ENCODE peak calls at places on chromosomes 5 and 9, in five cellular contexts. P is breast epithelium, U is vagina, X is SK-N-SH, Q is sigmoid colon. E is an unnamed sample.

GRCh38 chr9:91945277-91946074 is 4.6 kb downstream of the ROR2 start:
- DNase-seq in P (no peak), U (no peak), X (peak; percentile 28), Q (peak; percentile 94), E (no peak)

GRCh38 chr9:111598730-111599091 is 736 bp downstream of the PTGR1 start:
- DNase-seq in P (no peak), U (no peak), X (no peak), Q (peak; percentile 75), E (no peak)

GRCh38 chr5:27191786-27192505 is 153.6 kb upstream of the CDH9 start:
- DNase-seq in P (no peak), U (no peak), X (no peak), Q (no peak), E (no peak)

GRCh38 chr9:121987312-121987711 is 105.8 kb downstream of the TTLL11 start:
- DNase-seq in P (no peak), U (no peak), X (no peak), Q (no peak), E (no peak)

GRCh38 chr5:179317411-179318192 is 27.7 kb downstream of the ADAMTS2 start:
- DNase-seq in P (no peak), U (no peak), X (no peak), Q (peak; percentile 57), E (no peak)

GRCh38 chr5:56415356-56415765 is 182.2 kb upstream of the ANKRD55 start:
- DNase-seq in P (no peak), U (no peak), X (no peak), Q (peak; percentile 72), E (peak; percentile 81)

GRCh38 chr9:137454506-137455360 is 4.4 kb downstream of the NSMF start:
- DNase-seq in P (no peak), U (no peak), X (peak; percentile 75), Q (peak; percentile 81), E (no peak)

GRCh38 chr9:91354846-91355245 is 6.9 kb downstream of the AUH start:
- DNase-seq in P (no peak), U (no peak), X (no peak), Q (no peak), E (no peak)

GRCh38 chr9:135147473-135147805 is 60.0 kb downstream of the OLFM1 start:
- DNase-seq in P (no peak), U (no peak), X (no peak), Q (no peak), E (no peak)

GRCh38 chr5:125274938-125275759 is 528.7 kb upstream of the ZNF608 start:
- DNase-seq in P (no peak), U (no peak), X (no peak), Q (no peak), E (no peak)

GRCh38 chr9:96087669-96088299 is 212.3 kb downstream of the ERCC6L2 start:
- DNase-seq in P (no peak), U (no peak), X (no peak), Q (no peak), E (no peak)

GRCh38 chr9:68979538-68980314 is 34.2 kb downstream of the PRKACG start:
- DNase-seq in P (no peak), U (no peak), X (no peak), Q (peak; percentile 87), E (no peak)

GRCh38 chr9:25453876-25454275 is 224.4 kb downstream of the TUSC1 start:
- DNase-seq in P (no peak), U (no peak), X (peak; percentile 6), Q (no peak), E (no peak)

GRCh38 chr9:728535-728934 is 113.0 kb upstream of the DMRT1 start:
- DNase-seq in P (no peak), U (no peak), X (no peak), Q (no peak), E (no peak)

GRCh38 chr9:77457916-77458592 is 190.1 kb downstream of the GNA14 start:
- DNase-seq in P (no peak), U (no peak), X (peak; percentile 74), Q (peak; percentile 82), E (peak; percentile 80)

GRCh38 chr5:41932770-41933169 is 7.7 kb downstream of the FBXO4 start:
- DNase-seq in P (no peak), U (no peak), X (no peak), Q (no peak), E (no peak)

GRCh38 chr9:105114956-105115728 is 129.3 kb upstream of the SLC44A1 start:
- DNase-seq in P (no peak), U (no peak), X (no peak), Q (peak; percentile 76), E (no peak)

GRCh38 chr5:1791176-1791575 is 8.5 kb downstream of the MRPL36 start:
- DNase-seq in P (no peak), U (no peak), X (no peak), Q (peak; percentile 17), E (no peak)

GRCh38 chr9:98916660-98917059 is 27.0 kb upstream of the COL15A1 start:
- DNase-seq in P (no peak), U (no peak), X (no peak), Q (peak; percentile 88), E (peak; percentile 55)

GRCh38 chr9:125600194-125600593 is 106.8 kb downstream of the MAPKAP1 start:
- DNase-seq in P (no peak), U (no peak), X (no peak), Q (no peak), E (no peak)

GRCh38 chr5:81286059-81286617 is 15.2 kb upstream of the ZCCHC9 start:
- DNase-seq in P (no peak), U (no peak), X (no peak), Q (no peak), E (no peak)

GRCh38 chr9:129337287-129338140 is 159.5 kb upstream of the IER5L start:
- DNase-seq in P (no peak), U (no peak), X (no peak), Q (no peak), E (no peak)

GRCh38 chr5:95728494-95729114 is 2.5 kb upstream of the RHOBTB3 start:
- DNase-seq in P (no peak), U (no peak), X (no peak), Q (no peak), E (no peak)

GRCh38 chr5:72860499-72860898 is 44.0 kb downstream of the TNPO1 start:
- DNase-seq in P (no peak), U (no peak), X (no peak), Q (no peak), E (no peak)

GRCh38 chr9:16449331-16449730 is 421.1 kb downstream of the BNC2 start:
- DNase-seq in P (no peak), U (no peak), X (peak; percentile 19), Q (no peak), E (no peak)

GRCh38 chr9:107243757-107244156 is 39.3 kb upstream of the RAD23B start:
- DNase-seq in P (no peak), U (no peak), X (no peak), Q (no peak), E (peak; percentile 29)

GRCh38 chr5:1727571-1727970 is 72.1 kb downstream of the MRPL36 start:
- DNase-seq in P (peak; percentile 49), U (peak; percentile 67), X (peak; percentile 8), Q (peak; percentile 57), E (peak; percentile 40)

GRCh38 chr5:91430949-91431348 is 47.8 kb upstream of the ARRDC3 start:
- DNase-seq in P (no peak), U (no peak), X (no peak), Q (no peak), E (no peak)

GRCh38 chr5:143006511-143006910 is 236.3 kb downstream of the ARHGAP26 start:
- DNase-seq in P (no peak), U (no peak), X (no peak), Q (no peak), E (no peak)

GRCh38 chr5:143008032-143008431 is 237.9 kb downstream of the ARHGAP26 start:
- DNase-seq in P (no peak), U (no peak), X (no peak), Q (no peak), E (no peak)

GRCh38 chr5:143011621-143012020 is 241.4 kb downstream of the ARHGAP26 start:
- DNase-seq in P (no peak), U (no peak), X (no peak), Q (no peak), E (no peak)

GRCh38 chr5:143010335-143010734 is 240.2 kb downstream of the ARHGAP26 start:
- DNase-seq in P (no peak), U (no peak), X (no peak), Q (no peak), E (no peak)

DNA sequence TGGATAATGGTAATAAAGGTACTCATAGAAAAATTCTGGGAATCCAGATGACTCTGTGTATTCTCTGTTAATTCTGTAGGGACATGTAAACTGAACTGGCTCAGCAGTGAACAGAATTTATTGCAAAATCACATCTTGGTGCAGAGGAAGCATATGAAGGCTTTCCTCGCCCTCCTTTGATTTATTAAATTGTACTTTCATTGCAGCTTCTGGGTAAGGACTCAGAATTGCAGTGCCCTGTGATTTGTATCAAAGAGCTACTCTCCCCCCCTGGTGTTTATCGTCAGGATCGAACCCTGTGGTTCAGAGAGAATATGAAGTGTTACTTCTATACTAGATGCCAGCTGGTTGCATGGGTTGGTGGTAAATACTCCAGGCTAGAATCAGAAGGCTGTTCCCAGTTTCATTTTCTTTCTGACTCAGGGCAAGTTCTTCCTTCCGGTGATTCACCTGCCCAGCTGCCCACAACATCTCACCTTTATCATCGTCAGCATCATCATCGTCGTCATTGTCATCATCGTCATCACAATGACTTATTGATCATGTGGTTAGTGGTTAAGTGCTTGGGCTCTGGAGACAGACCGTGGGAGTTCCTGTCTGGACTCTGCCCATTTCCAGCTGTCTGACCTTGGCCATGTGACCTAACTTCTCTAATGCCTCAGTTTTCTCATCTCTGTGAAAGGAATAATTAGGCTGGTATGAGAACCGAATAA is 238.8 kb downstream of the ARHGAP26 start:
- DNase-seq in P (no peak), U (no peak), X (no peak), Q (no peak), E (peak; percentile 64)
- TF ChIP-seq CTCF in P (no peak), U (no peak), X (no peak), Q (no peak), E (no peak)

GRCh38 chr9:70574222-70574837 is 159.9 kb upstream of the KLF9 start:
- DNase-seq in P (no peak), U (no peak), X (no peak), Q (peak; percentile 70), E (no peak)
- TF ChIP-seq POLR2AphosphoS5 in P (peak; percentile 19), U (no peak), X (no peak), Q (no peak), E (no peak)

DNA sequence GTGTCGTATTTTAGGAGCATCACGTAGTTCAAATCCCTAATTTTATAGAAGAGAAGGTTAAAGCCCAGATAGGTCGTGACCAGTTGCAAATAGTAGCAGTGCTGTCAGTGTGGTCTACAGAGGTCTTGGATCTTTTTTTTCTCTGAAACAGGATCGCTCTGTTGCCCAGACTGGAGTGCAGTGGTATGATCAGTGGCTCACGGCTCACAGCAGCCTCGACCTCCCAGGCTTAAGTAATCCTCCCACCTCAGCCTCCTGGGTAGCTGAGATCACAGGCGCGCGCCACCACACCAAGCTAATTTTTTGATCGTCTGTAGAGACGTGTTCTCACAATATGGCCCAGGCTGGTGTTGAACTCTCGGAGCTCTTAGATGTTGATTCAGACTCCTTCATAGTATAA is 2.2 kb downstream of the MATR3 start:
- DNase-seq in P (no peak), U (no peak), X (no peak), Q (no peak), E (no peak)
- H3K4me3 ChIP-seq in P (peak overlapping the region; percentile 86), U (peak overlapping the region; percentile 96), X (peak overlapping the region; percentile 73), Q (peak overlapping the region; percentile 70), E (peak overlapping the region; percentile 94)

DNA sequence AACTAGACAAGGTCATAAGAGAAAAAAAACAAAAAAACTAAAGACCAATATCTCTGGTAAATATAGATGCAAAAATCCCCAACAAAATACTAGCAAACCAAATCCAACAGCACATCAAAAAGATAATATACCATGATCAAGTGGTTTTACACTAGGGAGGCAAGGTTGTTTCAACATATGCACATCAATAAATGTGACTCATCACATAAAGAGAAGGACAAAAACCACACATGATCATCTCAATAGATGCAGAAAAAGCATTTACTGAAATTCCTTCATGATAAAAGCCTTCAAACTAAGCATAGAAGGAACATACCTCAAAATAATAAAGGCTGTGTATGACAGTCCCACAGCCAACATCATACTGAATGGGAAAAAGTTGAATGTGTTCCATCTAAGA is 72.1 kb upstream of the FAM169A start:
- DNase-seq in P (no peak), U (no peak), X (no peak), Q (no peak), E (no peak)
- TF ChIP-seq CTCF in P (no peak), U (no peak), X (no peak), Q (no peak), E (no peak)

E was measured in upper lobe of left lung.